ENCODE peak calls at places on chromosomes 5 and 9, in six cellular contexts. N, M, D, J, C and F are unnamed samples.

GRCh38 chr5:175683231-175683630 is 25.4 kb downstream of the HRH2 start:
- DNase-seq in N (no peak), M (no peak), D (no peak), J (no peak), C (no peak), F (no peak)

GRCh38 chr5:170483701-170484458 is 19.9 kb upstream of the KCNIP1 start:
- DNase-seq in N (peak), M (peak), D (no peak), J (peak), C (no peak), F (peak)

GRCh38 chr9:120723547-120723946 is 9.3 kb upstream of the MEGF9 start:
- DNase-seq in N (no peak), M (no peak), D (no peak), J (no peak), C (no peak), F (no peak)

GRCh38 chr5:93191016-93191415 is 390.0 kb downstream of the NR2F1-AS1 start:
- DNase-seq in N (no peak), M (no peak), D (no peak), J (no peak), C (no peak), F (no peak)

GRCh38 chr5:148986636-148987035 is 76.2 kb downstream of the SH3TC2 start:
- DNase-seq in N (no peak), M (no peak), D (no peak), J (no peak), C (no peak), F (no peak)

GRCh38 chr9:104073770-104074133 is 20.4 kb upstream of the SMC2 start:
- DNase-seq in N (no peak), M (no peak), D (no peak), J (no peak), C (no peak), F (no peak)

GRCh38 chr9:88813810-88814209 is 177.5 kb upstream of the S1PR3 start:
- DNase-seq in N (peak), M (no peak), D (no peak), J (no peak), C (no peak), F (no peak)

GRCh38 chr9:126373241-126373640 is 46.6 kb downstream of the MVB12B start:
- DNase-seq in N (peak), M (peak), D (no peak), J (no peak), C (no peak), F (peak)

GRCh38 chr9:111916234-111916645 is 19.6 kb downstream of the UGCG start:
- DNase-seq in N (no peak), M (no peak), D (no peak), J (no peak), C (no peak), F (no peak)

GRCh38 chr9:120545691-120546565 is 34.0 kb downstream of the CDK5RAP2 start:
- DNase-seq in N (peak), M (no peak), D (no peak), J (no peak), C (no peak), F (peak)

GRCh38 chr5:42516282-42517042 is 93.2 kb downstream of the GHR start:
- DNase-seq in N (no peak), M (no peak), D (no peak), J (no peak), C (no peak), F (no peak)

GRCh38 chr9:136605966-136606365 is 56.8 kb upstream of the EGFL7 start:
- DNase-seq in N (no peak), M (no peak), D (no peak), J (no peak), C (no peak), F (no peak)

GRCh38 chr5:75886706-75887105 is 169.5 kb upstream of the POC5 start:
- DNase-seq in N (peak), M (no peak), D (no peak), J (no peak), C (no peak), F (peak)

GRCh38 chr5:62828757-62829156 is 250.1 kb downstream of the LRRC70 start:
- DNase-seq in N (no peak), M (no peak), D (no peak), J (no peak), C (no peak), F (no peak)

GRCh38 chr9:128684325-128685021 is 4.5 kb upstream of the SET start:
- DNase-seq in N (peak), M (peak), D (peak), J (peak), C (peak), F (peak)

GRCh38 chr5:151739395-151739794 is 19.0 kb downstream of the ATOX1 start:
- DNase-seq in N (no peak), M (no peak), D (no peak), J (no peak), C (no peak), F (no peak)

GRCh38 chr5:157959355-157959754 is 100.4 kb upstream of the CLINT1 start:
- DNase-seq in N (no peak), M (no peak), D (no peak), J (no peak), C (no peak), F (no peak)

GRCh38 chr5:77881528-77881927 is 105.4 kb upstream of the TBCA start:
- DNase-seq in N (no peak), M (no peak), D (no peak), J (no peak), C (no peak), F (peak)

GRCh38 chr5:150513375-150514309 is 5.7 kb downstream of the NDST1 start:
- DNase-seq in N (peak), M (no peak), D (no peak), J (no peak), C (no peak), F (no peak)

GRCh38 chr9:130765135-130766030 is 69.7 kb upstream of the ABL1 start:
- DNase-seq in N (peak), M (no peak), D (no peak), J (no peak), C (no peak), F (no peak)

GRCh38 chr5:78221964-78222451 is 72.5 kb downstream of the AP3B1 start:
- DNase-seq in N (peak), M (no peak), D (no peak), J (no peak), C (peak), F (peak)

GRCh38 chr9:124590886-124591641 is 83.9 kb upstream of the NR5A1 start:
- DNase-seq in N (no peak), M (no peak), D (no peak), J (no peak), C (no peak), F (peak)

GRCh38 chr5:137296213-137296702 is 202.9 kb downstream of the SPOCK1 start:
- DNase-seq in N (no peak), M (no peak), D (no peak), J (no peak), C (no peak), F (no peak)

GRCh38 chr9:129458663-129459549 is 162.0 kb downstream of the C9orf50 start:
- DNase-seq in N (no peak), M (no peak), D (peak), J (no peak), C (peak), F (no peak)

GRCh38 chr5:76367623-76368366 is 35.3 kb upstream of the IQGAP2 start:
- DNase-seq in N (peak), M (no peak), D (no peak), J (no peak), C (no peak), F (peak)

GRCh38 chr9:121840838-121841760 is 189.7 kb downstream of the DAB2IP start:
- DNase-seq in N (no peak), M (no peak), D (no peak), J (no peak), C (no peak), F (no peak)

GRCh38 chr5:146877783-146878470 is 630 bp downstream of the PPP2R2B start:
- DNase-seq in N (no peak), M (peak), D (peak), J (no peak), C (peak), F (peak)

GRCh38 chr9:34463098-34463900 is 4.7 kb downstream of the DNAI1 start:
- DNase-seq in N (peak), M (no peak), D (no peak), J (no peak), C (no peak), F (no peak)

GRCh38 chr9:132877447-132877817 is 652 bp downstream of the AK8 start:
- DNase-seq in N (no peak), M (no peak), D (no peak), J (no peak), C (no peak), F (no peak)

GRCh38 chr5:93360436-93361100 is 220.5 kb downstream of the NR2F1-AS1 start:
- DNase-seq in N (no peak), M (no peak), D (no peak), J (no peak), C (no peak), F (no peak)

GRCh38 chr5:87729786-87730185 is 317.1 kb upstream of the CCNH start:
- DNase-seq in N (no peak), M (no peak), D (no peak), J (no peak), C (no peak), F (no peak)

GRCh38 chr5:95375591-95375990 is 15.6 kb upstream of the FAM81B start:
- DNase-seq in N (peak), M (no peak), D (no peak), J (no peak), C (no peak), F (peak)

GRCh38 chr5:52870448-52870847 is 82.7 kb downstream of the ITGA1 start:
- DNase-seq in N (no peak), M (no peak), D (no peak), J (no peak), C (no peak), F (peak)

GRCh38 chr9:37200572-37201005 is 80.2 kb downstream of the ZCCHC7 start:
- DNase-seq in N (peak), M (peak), D (no peak), J (no peak), C (no peak), F (no peak)

GRCh38 chr5:178232124-178232919 is at the start of gene PHYKPL:
- DNase-seq in N (peak), M (peak), D (peak), J (peak), C (peak), F (peak)

GRCh38 chr9:133968966-133969617 is 23.0 kb downstream of the VAV2 start:
- DNase-seq in N (no peak), M (no peak), D (no peak), J (no peak), C (no peak), F (peak)

GRCh38 chr5:113057437-113058052 is 80.9 kb downstream of the DCP2 start:
- DNase-seq in N (no peak), M (no peak), D (no peak), J (no peak), C (no peak), F (no peak)

GRCh38 chr5:39517800-39518199 is 93.0 kb upstream of the DAB2 start:
- DNase-seq in N (peak), M (peak), D (no peak), J (no peak), C (no peak), F (no peak)